ENCODE peak calls at places on chromosomes 1 and 21, in four cellular contexts. One of them, this sample, is unnamed.

GRCh38 chr1:28595412-28596191 is 3.5 kb downstream of the RAB42 start:
- DNase-seq in neural crest cell: no peak
- DNase-seq in cardiac muscle cell: no peak
- DNase-seq in heart left ventricle: no peak
- DNase-seq in this sample: no peak

GRCh38 chr1:210201671-210202070 is 30.9 kb upstream of the SERTAD4 start:
- DNase-seq in heart left ventricle: no peak
- DNase-seq in cardiac muscle cell: no peak
- DNase-seq in neural crest cell: no peak
- DNase-seq in this sample: no peak

GRCh38 chr1:115332813-115333608 is 5.0 kb downstream of the NGF start:
- DNase-seq in heart left ventricle: no peak
- DNase-seq in neural crest cell: no peak
- DNase-seq in cardiac muscle cell: peak; percentile 87
- DNase-seq in this sample: no peak

GRCh38 chr1:15849775-15850449 is 2.4 kb downstream of the SPEN start:
- DNase-seq in neural crest cell: peak; percentile 68
- DNase-seq in cardiac muscle cell: peak; percentile 60
- DNase-seq in heart left ventricle: peak; percentile 52
- DNase-seq in this sample: peak; percentile 72

GRCh38 chr1:93686497-93687250 is 5.0 kb upstream of the BCAR3 start:
- DNase-seq in cardiac muscle cell: no peak
- DNase-seq in neural crest cell: no peak
- DNase-seq in heart left ventricle: no peak
- DNase-seq in this sample: no peak

GRCh38 chr21:31566611-31567010 is 92.9 kb upstream of the SOD1 start:
- DNase-seq in cardiac muscle cell: no peak
- DNase-seq in neural crest cell: no peak
- DNase-seq in heart left ventricle: no peak
- DNase-seq in this sample: no peak

GRCh38 chr1:35029756-35030155 is 2.0 kb downstream of the ZMYM6 start:
- DNase-seq in heart left ventricle: no peak
- DNase-seq in neural crest cell: no peak
- DNase-seq in cardiac muscle cell: peak; percentile 42
- DNase-seq in this sample: no peak

GRCh38 chr1:27574871-27575831 is 28.8 kb downstream of the AHDC1 start:
- DNase-seq in neural crest cell: peak; percentile 52
- DNase-seq in cardiac muscle cell: peak; percentile 89
- DNase-seq in heart left ventricle: peak; percentile 86
- DNase-seq in this sample: peak; percentile 81

GRCh38 chr1:2610036-2610720 is 22.6 kb downstream of the MMEL1 start:
- DNase-seq in neural crest cell: no peak
- DNase-seq in cardiac muscle cell: no peak
- DNase-seq in heart left ventricle: no peak
- DNase-seq in this sample: peak; percentile 2

GRCh38 chr1:6889875-6890480 is 104.7 kb downstream of the CAMTA1 start:
- DNase-seq in neural crest cell: peak; percentile 47
- DNase-seq in cardiac muscle cell: peak; percentile 75
- DNase-seq in heart left ventricle: peak; percentile 38
- DNase-seq in this sample: peak; percentile 51

GRCh38 chr1:117967472-117967871 is 37.9 kb downstream of the WDR3 start:
- DNase-seq in cardiac muscle cell: peak; percentile 73
- DNase-seq in heart left ventricle: no peak
- DNase-seq in neural crest cell: no peak
- DNase-seq in this sample: no peak

GRCh38 chr1:86516366-86516765 is 30.5 kb upstream of the CLCA4 start:
- DNase-seq in heart left ventricle: no peak
- DNase-seq in neural crest cell: no peak
- DNase-seq in cardiac muscle cell: peak; percentile 12
- DNase-seq in this sample: no peak

GRCh38 chr1:171625225-171625624 is 3.2 kb downstream of the MYOCOS start:
- DNase-seq in heart left ventricle: no peak
- DNase-seq in neural crest cell: no peak
- DNase-seq in cardiac muscle cell: no peak
- DNase-seq in this sample: no peak

GRCh38 chr1:197773856-197774255 is 1.4 kb downstream of the DENND1B start:
- DNase-seq in cardiac muscle cell: no peak
- DNase-seq in neural crest cell: no peak
- DNase-seq in heart left ventricle: no peak
- DNase-seq in this sample: no peak

GRCh38 chr1:204350857-204351573 is 8.7 kb downstream of the PLEKHA6 start:
- DNase-seq in heart left ventricle: peak; percentile 68
- DNase-seq in cardiac muscle cell: peak; percentile 88
- DNase-seq in neural crest cell: peak; percentile 83
- DNase-seq in this sample: peak; percentile 83

GRCh38 chr1:196659471-196659870 is 7.6 kb downstream of the CFH start:
- DNase-seq in neural crest cell: no peak
- DNase-seq in heart left ventricle: no peak
- DNase-seq in cardiac muscle cell: no peak
- DNase-seq in this sample: no peak

GRCh38 chr1:196660272-196660671 is 8.4 kb downstream of the CFH start:
- DNase-seq in neural crest cell: no peak
- DNase-seq in heart left ventricle: no peak
- DNase-seq in cardiac muscle cell: no peak
- DNase-seq in this sample: no peak

GRCh38 chr1:196655494-196655893 is 3.7 kb downstream of the CFH start:
- DNase-seq in cardiac muscle cell: no peak
- DNase-seq in neural crest cell: no peak
- DNase-seq in heart left ventricle: no peak
- DNase-seq in this sample: no peak

GRCh38 chr1:196661345-196661744 is 9.5 kb downstream of the CFH start:
- DNase-seq in heart left ventricle: no peak
- DNase-seq in neural crest cell: no peak
- DNase-seq in cardiac muscle cell: no peak
- DNase-seq in this sample: no peak

GRCh38 chr1:196660912-196661311 is 9.1 kb downstream of the CFH start:
- DNase-seq in cardiac muscle cell: peak; percentile 63
- DNase-seq in neural crest cell: no peak
- DNase-seq in heart left ventricle: no peak
- DNase-seq in this sample: peak; percentile 16
- TF ChIP-seq CTCF in cardiac muscle cell: peak; percentile 35
- TF ChIP-seq CTCF in neural crest cell: peak; percentile 87
- TF ChIP-seq CTCF in heart left ventricle: peak; percentile 41
- TF ChIP-seq CTCF in this sample: peak; percentile 63

GRCh38 chr1:226637147-226637935 is 88.8 kb downstream of the STUM start:
- DNase-seq in cardiac muscle cell: peak; percentile 63
- DNase-seq in neural crest cell: no peak
- DNase-seq in heart left ventricle: peak; percentile 61
- DNase-seq in this sample: peak; percentile 38
- TF ChIP-seq CTCF in cardiac muscle cell: peak; percentile 69
- TF ChIP-seq CTCF in neural crest cell: peak; percentile 41
- TF ChIP-seq CTCF in heart left ventricle: peak; percentile 48
- TF ChIP-seq CTCF in this sample: peak; percentile 37

GRCh38 chr1:169694304-169694703 is 17.1 kb downstream of the SELL start:
- DNase-seq in cardiac muscle cell: no peak
- DNase-seq in heart left ventricle: no peak
- DNase-seq in neural crest cell: no peak
- DNase-seq in this sample: no peak
- TF ChIP-seq CTCF in cardiac muscle cell: no peak
- TF ChIP-seq CTCF in heart left ventricle: no peak
- TF ChIP-seq CTCF in neural crest cell: no peak
- TF ChIP-seq CTCF in this sample: no peak

GRCh38 chr21:45591619-45592207 is 49.5 kb upstream of the SLC19A1 start:
- DNase-seq in heart left ventricle: no peak
- DNase-seq in neural crest cell: no peak
- DNase-seq in cardiac muscle cell: no peak
- DNase-seq in this sample: no peak
- TF ChIP-seq CTCF in heart left ventricle: no peak
- TF ChIP-seq CTCF in neural crest cell: no peak
- TF ChIP-seq CTCF in cardiac muscle cell: no peak
- TF ChIP-seq CTCF in this sample: no peak

DNA sequence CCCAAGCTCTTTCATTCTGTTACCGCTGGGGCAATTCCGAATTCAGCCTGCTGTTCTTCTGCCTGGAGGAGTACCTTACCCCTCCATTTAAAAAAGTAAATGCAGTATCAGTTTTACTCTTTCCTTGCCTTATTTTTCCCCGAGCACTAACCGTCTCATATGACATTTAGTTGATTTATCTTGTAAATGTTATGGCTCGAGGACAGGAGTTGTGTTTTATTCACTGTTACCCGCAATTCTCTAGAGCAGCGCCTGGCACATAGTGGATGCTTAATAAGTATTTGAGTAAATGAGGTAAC is 425 bp upstream of the TADA1 start:
- DNase-seq in heart left ventricle: no peak
- DNase-seq in neural crest cell: no peak
- DNase-seq in cardiac muscle cell: no peak
- DNase-seq in this sample: no peak
- TF ChIP-seq CTCF in heart left ventricle: no peak
- TF ChIP-seq CTCF in neural crest cell: peak; percentile 54
- TF ChIP-seq CTCF in cardiac muscle cell: no peak
- TF ChIP-seq CTCF in this sample: no peak

GRCh38 chr1:30720271-30721223 is 2.8 kb downstream of the MATN1 start:
- DNase-seq in cardiac muscle cell: no peak
- DNase-seq in heart left ventricle: no peak
- DNase-seq in neural crest cell: no peak
- DNase-seq in this sample: no peak

GRCh38 chr1:30718091-30718635 is 5.2 kb downstream of the MATN1 start:
- DNase-seq in heart left ventricle: peak; percentile 98
- DNase-seq in neural crest cell: peak; percentile 98
- DNase-seq in cardiac muscle cell: peak; percentile 99
- DNase-seq in this sample: peak; percentile 100

GRCh38 chr1:30718636-30719405 is 4.6 kb downstream of the MATN1 start:
- DNase-seq in heart left ventricle: peak; percentile 98
- DNase-seq in cardiac muscle cell: peak; percentile 74
- DNase-seq in neural crest cell: peak; percentile 96
- DNase-seq in this sample: peak; percentile 91

GRCh38 chr1:30721311-30722174 is 1.8 kb downstream of the MATN1 start:
- DNase-seq in neural crest cell: no peak
- DNase-seq in heart left ventricle: no peak
- DNase-seq in cardiac muscle cell: no peak
- DNase-seq in this sample: no peak

DNA sequence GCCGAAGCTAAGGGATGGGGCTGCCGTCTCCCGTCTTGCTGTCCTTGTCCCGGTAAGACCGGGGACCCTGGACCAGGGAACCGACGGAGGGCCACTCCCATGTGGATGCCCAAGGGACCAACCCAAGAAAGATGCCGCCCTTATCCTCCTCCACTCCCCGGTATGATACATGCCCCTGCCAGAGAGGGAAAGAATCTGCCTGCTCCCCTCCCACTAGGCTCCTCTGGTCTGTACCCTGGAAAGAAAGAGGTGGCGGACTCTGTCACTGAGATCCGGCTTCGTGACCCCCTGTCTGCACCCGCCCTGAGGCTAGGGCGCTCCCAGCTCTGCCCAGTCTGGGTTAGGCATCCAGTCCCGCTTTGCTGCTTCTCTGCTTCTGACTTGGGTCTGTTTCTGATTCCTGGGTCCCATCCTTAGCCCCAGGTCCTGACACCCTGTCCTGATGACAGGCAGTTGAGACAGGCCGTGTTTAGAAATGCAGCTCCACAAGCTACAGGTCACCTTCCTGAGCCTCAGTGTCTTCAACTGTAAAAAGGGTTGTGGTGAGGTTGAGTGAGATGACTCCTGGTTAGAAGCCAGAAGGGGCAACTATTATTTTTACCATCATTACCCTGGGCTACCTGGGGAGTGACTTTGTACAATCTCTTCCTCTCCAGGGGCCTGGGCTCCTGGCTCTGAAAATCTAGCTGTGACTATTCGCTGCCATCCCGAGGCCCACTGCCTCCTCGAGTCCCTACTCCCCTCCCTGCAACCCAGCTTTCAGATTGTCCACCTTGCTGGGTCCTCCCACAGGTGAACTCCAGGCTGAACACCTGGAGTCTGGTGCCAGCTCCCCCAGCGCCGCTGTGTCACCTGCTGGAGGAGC is 3.7 kb downstream of the MATN1 start:
- DNase-seq in heart left ventricle: no peak
- DNase-seq in neural crest cell: no peak
- DNase-seq in cardiac muscle cell: no peak
- DNase-seq in this sample: no peak
- TF ChIP-seq CTCF in heart left ventricle: no peak
- TF ChIP-seq CTCF in neural crest cell: no peak
- TF ChIP-seq CTCF in cardiac muscle cell: no peak
- TF ChIP-seq CTCF in this sample: no peak

GRCh38 chr1:59054172-59054571 is 242.7 kb upstream of the FGGY start:
- DNase-seq in heart left ventricle: no peak
- DNase-seq in neural crest cell: no peak
- DNase-seq in cardiac muscle cell: no peak
- DNase-seq in this sample: no peak

GRCh38 chr1:59055908-59056719 is 240.8 kb upstream of the FGGY start:
- DNase-seq in heart left ventricle: no peak
- DNase-seq in cardiac muscle cell: no peak
- DNase-seq in neural crest cell: no peak
- DNase-seq in this sample: no peak

GRCh38 chr1:59058681-59059441 is 238.0 kb upstream of the FGGY start:
- DNase-seq in heart left ventricle: no peak
- DNase-seq in cardiac muscle cell: no peak
- DNase-seq in neural crest cell: no peak
- DNase-seq in this sample: no peak

GRCh38 chr1:59057801-59058200 is 239.1 kb upstream of the FGGY start:
- DNase-seq in neural crest cell: no peak
- DNase-seq in heart left ventricle: no peak
- DNase-seq in cardiac muscle cell: peak; percentile 36
- DNase-seq in this sample: no peak

GRCh38 chr1:59057211-59057694 is 239.6 kb upstream of the FGGY start:
- DNase-seq in heart left ventricle: peak; percentile 81
- DNase-seq in neural crest cell: no peak
- DNase-seq in cardiac muscle cell: peak; percentile 99
- DNase-seq in this sample: peak; percentile 62
- TF ChIP-seq CTCF in heart left ventricle: peak; percentile 12
- TF ChIP-seq CTCF in neural crest cell: no peak
- TF ChIP-seq CTCF in cardiac muscle cell: peak; percentile 24
- TF ChIP-seq CTCF in this sample: no peak

GRCh38 chr1:18795002-18795689 is 64.3 kb downstream of the TAS1R2 start:
- DNase-seq in cardiac muscle cell: no peak
- DNase-seq in heart left ventricle: no peak
- DNase-seq in neural crest cell: no peak
- DNase-seq in this sample: no peak

GRCh38 chr1:18792747-18793146 is 66.7 kb downstream of the TAS1R2 start:
- DNase-seq in heart left ventricle: no peak
- DNase-seq in cardiac muscle cell: no peak
- DNase-seq in neural crest cell: no peak
- DNase-seq in this sample: no peak

GRCh38 chr1:18793164-18793563 is 66.3 kb downstream of the TAS1R2 start:
- DNase-seq in heart left ventricle: no peak
- DNase-seq in cardiac muscle cell: no peak
- DNase-seq in neural crest cell: no peak
- DNase-seq in this sample: no peak

GRCh38 chr1:18794066-18794465 is 65.4 kb downstream of the TAS1R2 start:
- DNase-seq in heart left ventricle: no peak
- DNase-seq in neural crest cell: no peak
- DNase-seq in cardiac muscle cell: no peak
- DNase-seq in this sample: no peak

GRCh38 chr1:18794561-18794960 is 64.9 kb downstream of the TAS1R2 start:
- DNase-seq in heart left ventricle: no peak
- DNase-seq in cardiac muscle cell: no peak
- DNase-seq in neural crest cell: no peak
- DNase-seq in this sample: no peak
- TF ChIP-seq CTCF in heart left ventricle: no peak
- TF ChIP-seq CTCF in cardiac muscle cell: no peak
- TF ChIP-seq CTCF in neural crest cell: peak; percentile 21
- TF ChIP-seq CTCF in this sample: peak; percentile 14

GRCh38 chr1:43495204-43495603 is 35.5 kb upstream of the PTPRF start:
- DNase-seq in neural crest cell: no peak
- DNase-seq in cardiac muscle cell: no peak
- DNase-seq in heart left ventricle: no peak
- DNase-seq in this sample: no peak

GRCh38 chr1:43505077-43505780 is 25.5 kb upstream of the PTPRF start:
- DNase-seq in heart left ventricle: peak; percentile 6
- DNase-seq in cardiac muscle cell: no peak
- DNase-seq in neural crest cell: no peak
- DNase-seq in this sample: peak; percentile 27

GRCh38 chr1:43503534-43503933 is 27.1 kb upstream of the PTPRF start:
- DNase-seq in cardiac muscle cell: no peak
- DNase-seq in neural crest cell: no peak
- DNase-seq in heart left ventricle: peak; percentile 3
- DNase-seq in this sample: no peak

GRCh38 chr1:43499882-43500281 is 30.8 kb upstream of the PTPRF start:
- DNase-seq in cardiac muscle cell: no peak
- DNase-seq in heart left ventricle: no peak
- DNase-seq in neural crest cell: no peak
- DNase-seq in this sample: no peak
- TF ChIP-seq CTCF in cardiac muscle cell: no peak
- TF ChIP-seq CTCF in heart left ventricle: no peak
- TF ChIP-seq CTCF in neural crest cell: no peak
- TF ChIP-seq CTCF in this sample: no peak

This sample was measured in nephron progenitor cell.